ENCODE peak calls at places on chromosomes 13 and 19, in ten cellular contexts. Y, X, E, Z, S, A, O, B, D and T are unnamed samples.

GRCh38 chr13:59728896-59729545 is 434.7 kb downstream of the DIAPH3 start:
- DNase-seq in X (no peak), Z (no peak), A (no peak), S (no peak), D (no peak), O (no peak), B (no peak), E (no peak), Y (no peak), T (no peak)

GRCh38 chr19:5036733-5037681 is 68.1 kb downstream of the KDM4B start:
- DNase-seq in A (no peak), B (no peak), O (no peak), S (no peak), X (no peak), D (no peak), Y (no peak), E (peak), Z (no peak), T (peak)

GRCh38 chr19:2808129-2808941 is 11.3 kb upstream of the ZNF554 start:
- DNase-seq in O (no peak), Z (no peak), E (peak), Y (no peak), D (no peak), X (no peak), B (no peak), A (no peak), S (no peak), T (no peak)

GRCh38 chr19:15563325-15563794 is 51.7 kb upstream of the CYP4F8 start:
- DNase-seq in S (no peak), X (peak), A (peak), E (peak), B (peak), D (no peak), O (no peak), Z (peak), Y (no peak), T (no peak)

GRCh38 chr19:6412111-6412999 is 12.3 kb downstream of the KHSRP start:
- DNase-seq in Y (no peak), E (no peak), A (peak), Z (peak), S (peak), O (no peak), B (no peak), D (peak), X (peak), T (peak)

GRCh38 chr19:38151242-38151641 is 72.8 kb downstream of the DPF1 start:
- DNase-seq in X (no peak), D (no peak), B (no peak), S (no peak), Y (no peak), A (no peak), Z (no peak), E (no peak), O (no peak), T (no peak)

GRCh38 chr13:24264976-24265375 is 44.4 kb upstream of the C1QTNF9 start:
- DNase-seq in A (no peak), O (no peak), E (no peak), B (no peak), X (no peak), S (no peak), D (no peak), Z (peak), Y (peak), T (no peak)

GRCh38 chr19:41575998-41576397 is at the start of gene CEACAM21:
- DNase-seq in Z (peak), D (no peak), Y (peak), A (no peak), X (peak), S (no peak), O (no peak), E (no peak), B (no peak), T (no peak)

GRCh38 chr13:88895261-88895941 is 1224.2 kb downstream of the SLITRK5 start:
- DNase-seq in O (no peak), B (no peak), X (no peak), A (no peak), S (no peak), Y (no peak), Z (no peak), D (no peak), E (no peak), T (no peak)

GRCh38 chr19:32876919-32877285 is 7.3 kb upstream of the SLC7A9 start:
- DNase-seq in Z (peak), X (no peak), D (no peak), A (no peak), Y (peak), B (no peak), E (peak), S (no peak), O (no peak), T (no peak)

GRCh38 chr13:112680741-112681360 is 9.0 kb upstream of the ATP11A start:
- DNase-seq in A (no peak), B (no peak), E (no peak), Y (no peak), X (peak), Z (no peak), O (no peak), S (no peak), D (no peak), T (no peak)

GRCh38 chr13:25248071-25248470 is 39.2 kb downstream of the MTMR6 start:
- DNase-seq in Y (no peak), B (no peak), X (no peak), A (no peak), E (no peak), D (no peak), Z (no peak), S (no peak), O (no peak), T (no peak)

GRCh38 chr19:33430674-33431277 is 57.3 kb downstream of the CEBPG start:
- DNase-seq in Y (peak), D (peak), B (peak), O (peak), A (peak), E (peak), S (peak), Z (peak), X (peak), T (peak)

GRCh38 chr13:28622286-28622685 is 36.6 kb upstream of the POMP start:
- DNase-seq in B (no peak), O (no peak), Z (peak), A (no peak), S (no peak), Y (peak), X (peak), D (no peak), E (no peak), T (peak)

GRCh38 chr13:99103536-99103935 is 97.1 kb upstream of the UBAC2 start:
- DNase-seq in A (no peak), Y (no peak), X (no peak), Z (no peak), B (no peak), O (no peak), D (peak), E (no peak), S (no peak), T (no peak)

GRCh38 chr13:50393641-50394040 is 378.4 kb downstream of the KCNRG start:
- DNase-seq in D (peak), B (no peak), O (no peak), E (no peak), Z (no peak), A (no peak), S (no peak), Y (no peak), X (no peak), T (no peak)

GRCh38 chr19:48683349-48683748 is 10.5 kb upstream of the NTN5 start:
- DNase-seq in D (no peak), B (no peak), A (no peak), Y (no peak), O (no peak), X (no peak), Z (no peak), S (no peak), E (peak), T (no peak)

GRCh38 chr19:36097036-36097435 is 13.9 kb upstream of the OVOL3 start:
- DNase-seq in B (no peak), D (no peak), X (no peak), E (no peak), A (no peak), O (no peak), S (no peak), Z (no peak), Y (no peak), T (no peak)

GRCh38 chr19:16385296-16385695 is 60.7 kb downstream of the KLF2 start:
- DNase-seq in S (no peak), E (no peak), D (no peak), B (no peak), Z (no peak), O (no peak), X (no peak), Y (peak), A (no peak), T (peak)

GRCh38 chr19:1230585-1231489 is 7.0 kb downstream of the CBARP start:
- DNase-seq in D (no peak), Z (no peak), B (no peak), A (no peak), O (no peak), E (peak), S (no peak), X (no peak), Y (no peak), T (no peak)

GRCh38 chr19:55581145-55581827 is 638 bp upstream of the ZNF579 start:
- DNase-seq in Z (no peak), X (peak), B (no peak), Y (no peak), D (peak), S (no peak), E (no peak), A (no peak), O (no peak), T (no peak)

GRCh38 chr13:37495046-37495445 is 103.5 kb downstream of the POSTN start:
- DNase-seq in S (no peak), X (no peak), Z (no peak), B (no peak), E (no peak), O (no peak), D (no peak), A (no peak), Y (no peak), T (no peak)

GRCh38 chr13:24629320-24629719 is 50.9 kb upstream of the ATP12A start:
- DNase-seq in Y (no peak), B (no peak), O (no peak), X (no peak), Z (no peak), S (no peak), D (no peak), A (no peak), E (no peak), T (no peak)

GRCh38 chr13:108226184-108226583 is 8.0 kb downstream of the ABHD13 start:
- DNase-seq in B (no peak), S (no peak), E (no peak), D (no peak), O (no peak), Z (no peak), X (no peak), Y (no peak), A (no peak), T (no peak)

GRCh38 chr13:93309886-93310520 is 83.4 kb downstream of the GPC6 start:
- DNase-seq in O (no peak), A (no peak), E (no peak), D (no peak), X (no peak), Z (no peak), Y (no peak), S (no peak), B (no peak), T (no peak)

GRCh38 chr19:54523403-54523802 is 20.8 kb downstream of the LAIR2 start:
- DNase-seq in B (no peak), X (no peak), Z (no peak), S (no peak), O (peak), D (no peak), E (no peak), Y (no peak), A (no peak), T (no peak)

GRCh38 chr13:74174810-74175209 is 40.6 kb upstream of the KLF12 start:
- DNase-seq in A (no peak), O (no peak), X (no peak), E (no peak), S (no peak), B (no peak), Y (no peak), D (no peak), Z (no peak), T (no peak)

GRCh38 chr13:99406799-99407201 is 94.5 kb upstream of the TM9SF2 start:
- DNase-seq in O (no peak), E (no peak), B (no peak), A (no peak), S (no peak), Y (no peak), D (no peak), Z (no peak), X (no peak), T (no peak)

GRCh38 chr19:1035998-1036621 is 3.8 kb upstream of the ABCA7 start:
- DNase-seq in Y (peak), D (peak), A (no peak), E (peak), Z (peak), X (no peak), B (no peak), S (no peak), O (no peak), T (no peak)

GRCh38 chr19:24086974-24087595 is at the start of gene ZNF254:
- DNase-seq in S (no peak), B (peak), Y (peak), Z (peak), O (peak), A (peak), D (peak), E (peak), X (peak), T (peak)

GRCh38 chr19:20151617-20152145 is 15.3 kb upstream of the ZNF486 start:
- DNase-seq in A (no peak), X (no peak), Y (no peak), O (no peak), Z (no peak), S (no peak), D (peak), B (no peak), E (no peak), T (no peak)

GRCh38 chr19:46890423-46891170 is 29.8 kb downstream of the ARHGAP35 start:
- DNase-seq in Z (no peak), D (no peak), E (no peak), A (no peak), X (no peak), Y (no peak), B (no peak), O (peak), S (no peak), T (no peak)

GRCh38 chr19:47019431-47020041 is at the start of gene NPAS1:
- DNase-seq in B (no peak), Y (no peak), E (peak), X (no peak), Z (no peak), O (no peak), D (peak), S (no peak), A (no peak), T (no peak)

GRCh38 chr19:8224394-8225145 is 15.4 kb downstream of the CERS4 start:
- DNase-seq in E (no peak), Y (no peak), B (no peak), D (no peak), Z (no peak), S (no peak), A (peak), O (no peak), X (no peak), T (peak)

GRCh38 chr13:112448621-112449544 is 72.7 kb downstream of the SPACA7 start:
- DNase-seq in Z (no peak), S (no peak), X (peak), O (no peak), E (no peak), A (no peak), D (no peak), Y (peak), B (no peak), T (peak)

GRCh38 chr19:41957838-41958366 is 1.2 kb downstream of the RABAC1 start:
- DNase-seq in D (peak), Z (peak), O (peak), X (peak), Y (peak), S (peak), E (no peak), B (peak), A (peak), T (peak)

GRCh38 chr19:50580970-50581636 is 12.9 kb upstream of the LRRC4B start:
- DNase-seq in O (no peak), A (no peak), E (no peak), Z (no peak), D (no peak), B (no peak), Y (peak), X (no peak), S (no peak), T (no peak)

GRCh38 chr13:110214637-110215036 is 92.3 kb downstream of the COL4A1 start:
- DNase-seq in B (no peak), Y (no peak), A (no peak), X (no peak), Z (no peak), E (no peak), O (no peak), S (no peak), D (no peak), T (no peak)

GRCh38 chr13:40064723-40065122 is 409.3 kb downstream of the COG6 start:
- DNase-seq in O (no peak), D (no peak), E (no peak), B (no peak), Z (no peak), A (no peak), S (no peak), Y (no peak), X (no peak), T (no peak)

GRCh38 chr19:45781282-45782161 is 768 bp downstream of the DMPK start:
- DNase-seq in Z (peak), E (peak), O (no peak), D (no peak), Y (no peak), A (peak), X (peak), B (no peak), S (no peak), T (peak)

GRCh38 chr13:97258801-97259200 is 36.7 kb downstream of the MBNL2 start:
- DNase-seq in A (no peak), B (no peak), Y (no peak), E (no peak), X (no peak), S (no peak), O (no peak), D (no peak), Z (no peak), T (no peak)

GRCh38 chr13:97256343-97256783 is 34.2 kb downstream of the MBNL2 start:
- DNase-seq in B (no peak), D (no peak), O (no peak), A (no peak), X (no peak), Z (no peak), S (peak), Y (no peak), E (no peak), T (no peak)

GRCh38 chr13:97257228-97257755 is 35.2 kb downstream of the MBNL2 start:
- DNase-seq in D (no peak), E (no peak), A (no peak), Z (no peak), Y (no peak), O (no peak), S (no peak), X (no peak), B (no peak), T (no peak)

GRCh38 chr13:97259787-97260641 is 37.9 kb downstream of the MBNL2 start:
- DNase-seq in D (no peak), Z (no peak), Y (no peak), B (no peak), S (no peak), A (no peak), E (no peak), O (no peak), X (no peak), T (no peak)

GRCh38 chr13:97257800-97258799 is 36.0 kb downstream of the MBNL2 start:
- DNase-seq in A (no peak), S (peak), X (no peak), O (no peak), B (no peak), D (peak), Y (no peak), E (no peak), Z (no peak), T (peak)
- TF ChIP-seq POLR2AphosphoS5 in A (peak), S (peak), X (peak), O (peak), B (no peak), D (no peak), Y (no peak), E (peak), Z (no peak), T (peak)

DNA sequence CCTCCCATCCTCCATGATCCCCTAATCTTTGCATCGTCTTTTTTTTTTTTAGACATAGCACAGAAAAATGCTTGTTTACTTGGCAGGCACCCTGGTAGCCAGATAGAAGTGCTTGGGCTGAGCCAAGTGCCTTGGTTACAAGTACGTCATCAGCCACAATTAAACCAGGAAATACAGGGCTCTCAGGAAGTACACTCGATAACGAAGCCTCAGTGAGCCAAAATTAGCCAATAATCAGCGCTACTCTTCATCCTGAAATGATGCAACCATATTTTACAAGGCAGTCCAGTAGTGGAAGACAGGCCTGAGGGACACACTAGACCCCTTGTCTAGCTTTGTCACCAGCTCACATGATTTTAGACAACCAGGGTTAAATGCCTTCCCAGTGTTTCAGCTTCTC is 194.0 kb upstream of the NBEA start:
- DNase-seq in E (no peak), B (no peak), O (no peak), Y (no peak), S (no peak), Z (peak), D (no peak), X (no peak), A (peak), T (no peak)
- TF ChIP-seq CTCF in E (no peak), B (no peak), O (no peak), Y (no peak), S (no peak), Z (no peak), D (no peak), X (no peak), A (no peak), T (no peak)

DNA sequence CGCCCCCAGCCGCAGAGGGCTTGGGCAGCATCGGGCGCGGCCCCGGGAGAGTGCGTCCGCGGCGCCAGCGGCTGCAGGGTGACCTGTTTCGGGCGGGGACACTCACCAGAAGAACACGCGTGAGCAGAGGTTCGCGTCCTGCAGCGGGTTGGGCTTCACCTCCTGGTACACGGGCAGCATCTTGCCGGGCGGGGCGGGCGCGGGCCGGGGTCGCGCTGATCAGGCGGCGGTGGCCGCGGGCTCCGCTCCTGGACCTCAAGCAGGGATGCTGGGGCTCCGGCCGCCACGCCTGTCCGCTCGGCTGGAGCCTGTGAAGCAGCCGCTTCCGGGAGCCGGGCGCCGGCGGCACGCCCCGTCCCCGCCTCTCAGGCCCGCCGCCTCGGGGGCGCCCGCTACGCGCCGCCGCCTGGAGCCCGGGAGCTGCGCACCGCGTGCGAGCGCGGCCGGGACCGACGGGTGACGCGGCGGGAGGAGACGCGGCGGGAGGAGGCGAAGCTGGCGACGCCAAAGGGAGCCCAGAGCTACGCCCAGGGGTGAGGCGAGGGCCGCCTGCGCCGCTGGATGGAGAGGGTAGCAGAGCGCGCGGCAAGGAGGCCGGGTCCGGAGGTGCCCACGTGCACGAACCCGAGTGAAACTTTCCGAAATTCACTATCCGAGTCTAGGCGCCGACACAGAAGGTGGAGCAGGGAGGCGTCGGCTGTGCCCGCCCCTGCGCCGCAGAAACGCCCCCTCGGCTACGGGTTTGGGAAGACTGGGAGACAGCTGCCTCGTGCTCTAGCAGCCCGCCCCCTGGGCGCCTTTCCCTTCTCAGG is at the start of gene ABCC4:
- DNase-seq in A (peak), Z (peak), O (peak), E (peak), D (peak), X (peak), S (peak), Y (peak), B (no peak), T (peak)
- TF ChIP-seq POLR2AphosphoS5 in A (peak), Z (peak), O (peak), E (peak), D (peak), X (no peak), S (no peak), Y (peak), B (no peak), T (no peak)

GRCh38 chr19:18470153-18470552 is 32.2 kb upstream of the ISYNA1 start:
- DNase-seq in D (peak), S (no peak), E (peak), X (no peak), O (no peak), Y (peak), Z (no peak), A (no peak), B (no peak), T (peak)
- TF ChIP-seq CTCF in D (peak), S (peak), E (no peak), X (no peak), O (peak), Y (peak), Z (no peak), A (no peak), B (no peak), T (no peak)